ENCODE peak calls at places on chromosomes 3 and 15, in six cellular contexts. One of them, this sample, is unnamed.

GRCh38 chr3:72938471-72939265 is 50.8 kb downstream of the GXYLT2 start:
- DNase-seq in CD4-positive, CD25-positive, alpha-beta regulatory T cell: peak; percentile 64
- DNase-seq in HuH-7.5: peak; percentile 27
- DNase-seq in Right ventricle myocardium superior: no peak
- DNase-seq in adipocyte: peak; percentile 97
- DNase-seq in GM10248: peak; percentile 69
- DNase-seq in this sample: no peak

GRCh38 chr3:57160046-57160730 is 5.0 kb downstream of the IL17RD start:
- DNase-seq in CD4-positive, CD25-positive, alpha-beta regulatory T cell: no peak
- DNase-seq in HuH-7.5: no peak
- DNase-seq in Right ventricle myocardium superior: peak; percentile 61
- DNase-seq in adipocyte: peak; percentile 39
- DNase-seq in GM10248: no peak
- DNase-seq in this sample: no peak

GRCh38 chr15:65059369-65059750 is 8.4 kb downstream of the RASL12 start:
- DNase-seq in CD4-positive, CD25-positive, alpha-beta regulatory T cell: no peak
- DNase-seq in HuH-7.5: no peak
- DNase-seq in Right ventricle myocardium superior: no peak
- DNase-seq in adipocyte: no peak
- DNase-seq in GM10248: no peak
- DNase-seq in this sample: no peak

GRCh38 chr3:50050361-50050760 is 38.4 kb upstream of the RBM5 start:
- DNase-seq in CD4-positive, CD25-positive, alpha-beta regulatory T cell: no peak
- DNase-seq in HuH-7.5: no peak
- DNase-seq in Right ventricle myocardium superior: no peak
- DNase-seq in adipocyte: peak; percentile 86
- DNase-seq in GM10248: no peak
- DNase-seq in this sample: no peak

GRCh38 chr3:124664804-124665203 is 65.4 kb upstream of the UMPS start:
- DNase-seq in CD4-positive, CD25-positive, alpha-beta regulatory T cell: no peak
- DNase-seq in HuH-7.5: peak; percentile 18
- DNase-seq in Right ventricle myocardium superior: no peak
- DNase-seq in adipocyte: no peak
- DNase-seq in GM10248: no peak
- DNase-seq in this sample: no peak

GRCh38 chr15:92277776-92278175 is 115.9 kb upstream of the ST8SIA2 start:
- DNase-seq in CD4-positive, CD25-positive, alpha-beta regulatory T cell: peak; percentile 19
- DNase-seq in HuH-7.5: no peak
- DNase-seq in Right ventricle myocardium superior: no peak
- DNase-seq in adipocyte: peak; percentile 33
- DNase-seq in GM10248: peak; percentile 18
- DNase-seq in this sample: no peak

GRCh38 chr3:172312006-172312405 is 136.2 kb downstream of the GHSR start:
- DNase-seq in CD4-positive, CD25-positive, alpha-beta regulatory T cell: no peak
- DNase-seq in HuH-7.5: no peak
- DNase-seq in Right ventricle myocardium superior: no peak
- DNase-seq in adipocyte: no peak
- DNase-seq in GM10248: no peak
- DNase-seq in this sample: no peak

GRCh38 chr3:62708642-62709041 is 166.6 kb downstream of the CADPS start:
- DNase-seq in CD4-positive, CD25-positive, alpha-beta regulatory T cell: no peak
- DNase-seq in HuH-7.5: no peak
- DNase-seq in Right ventricle myocardium superior: no peak
- DNase-seq in adipocyte: no peak
- DNase-seq in GM10248: no peak
- DNase-seq in this sample: no peak

GRCh38 chr15:87144775-87145174 is 1065.1 kb downstream of the AGBL1 start:
- DNase-seq in CD4-positive, CD25-positive, alpha-beta regulatory T cell: no peak
- DNase-seq in HuH-7.5: no peak
- DNase-seq in Right ventricle myocardium superior: no peak
- DNase-seq in adipocyte: no peak
- DNase-seq in GM10248: no peak
- DNase-seq in this sample: no peak

GRCh38 chr15:75107905-75108838 is 84.8 kb downstream of the PPCDC start:
- DNase-seq in CD4-positive, CD25-positive, alpha-beta regulatory T cell: peak; percentile 87
- DNase-seq in HuH-7.5: no peak
- DNase-seq in Right ventricle myocardium superior: no peak
- DNase-seq in adipocyte: peak; percentile 91
- DNase-seq in GM10248: peak; percentile 57
- DNase-seq in this sample: peak; percentile 79

GRCh38 chr3:99505646-99506269 is 132.6 kb upstream of the COL8A1 start:
- DNase-seq in CD4-positive, CD25-positive, alpha-beta regulatory T cell: peak; percentile 62
- DNase-seq in HuH-7.5: no peak
- DNase-seq in Right ventricle myocardium superior: peak; percentile 59
- DNase-seq in adipocyte: peak; percentile 88
- DNase-seq in GM10248: peak; percentile 66
- DNase-seq in this sample: no peak

GRCh38 chr3:129934234-129935123 is 40.0 kb upstream of the TRH start:
- DNase-seq in CD4-positive, CD25-positive, alpha-beta regulatory T cell: peak; percentile 30
- DNase-seq in HuH-7.5: peak; percentile 48
- DNase-seq in Right ventricle myocardium superior: peak; percentile 53
- DNase-seq in adipocyte: peak; percentile 64
- DNase-seq in GM10248: peak; percentile 59
- DNase-seq in this sample: no peak

GRCh38 chr3:150324825-150325224 is 83.3 kb upstream of the TSC22D2 start:
- DNase-seq in CD4-positive, CD25-positive, alpha-beta regulatory T cell: no peak
- DNase-seq in HuH-7.5: no peak
- DNase-seq in Right ventricle myocardium superior: no peak
- DNase-seq in adipocyte: no peak
- DNase-seq in GM10248: no peak
- DNase-seq in this sample: no peak